ENCODE peak calls at places on chromosomes 3 and 15, in four cellular contexts. One of them, this sample, is unnamed.

GRCh38 chr3:144931590-144931989 is 960.0 kb downstream of the DIPK2A start:
- DNase-seq in heart right ventricle: no peak
- DNase-seq in NCI-H146: no peak
- DNase-seq in central memory CD8-positive, alpha-beta T cell: no peak
- DNase-seq in this sample: no peak

GRCh38 chr3:134356411-134357040 is 17.7 kb downstream of the AMOTL2 start:
- DNase-seq in heart right ventricle: no peak
- DNase-seq in NCI-H146: no peak
- DNase-seq in central memory CD8-positive, alpha-beta T cell: no peak
- DNase-seq in this sample: no peak

GRCh38 chr3:120795017-120795648 is 52.6 kb downstream of the GTF2E1 start:
- DNase-seq in heart right ventricle: peak; percentile 74
- DNase-seq in NCI-H146: peak; percentile 72
- DNase-seq in central memory CD8-positive, alpha-beta T cell: peak; percentile 65
- DNase-seq in this sample: peak; percentile 82

GRCh38 chr3:87771338-87772059 is 287.3 kb downstream of the CGGBP1 start:
- DNase-seq in heart right ventricle: peak; percentile 4
- DNase-seq in NCI-H146: peak; percentile 9
- DNase-seq in central memory CD8-positive, alpha-beta T cell: no peak
- DNase-seq in this sample: no peak

GRCh38 chr3:186882881-186883685 is 40.6 kb downstream of the ADIPOQ start:
- DNase-seq in heart right ventricle: no peak
- DNase-seq in NCI-H146: no peak
- DNase-seq in central memory CD8-positive, alpha-beta T cell: no peak
- DNase-seq in this sample: no peak

GRCh38 chr3:156615592-156616173 is 58.7 kb upstream of the TIPARP start:
- DNase-seq in heart right ventricle: no peak
- DNase-seq in NCI-H146: no peak
- DNase-seq in central memory CD8-positive, alpha-beta T cell: no peak
- DNase-seq in this sample: no peak

GRCh38 chr3:184592411-184593200 is 31.0 kb downstream of the EPHB3 start:
- DNase-seq in heart right ventricle: no peak
- DNase-seq in NCI-H146: no peak
- DNase-seq in central memory CD8-positive, alpha-beta T cell: no peak
- DNase-seq in this sample: no peak

GRCh38 chr15:88542342-88542733 is 4.1 kb downstream of the DET1 start:
- DNase-seq in heart right ventricle: peak; percentile 57
- DNase-seq in NCI-H146: no peak
- DNase-seq in central memory CD8-positive, alpha-beta T cell: no peak
- DNase-seq in this sample: no peak

GRCh38 chr15:40618023-40618422 is 24.0 kb downstream of the KNL1 start:
- DNase-seq in heart right ventricle: no peak
- DNase-seq in NCI-H146: no peak
- DNase-seq in central memory CD8-positive, alpha-beta T cell: no peak
- DNase-seq in this sample: no peak

GRCh38 chr3:82610236-82610635 is 848.8 kb upstream of the GBE1 start:
- DNase-seq in heart right ventricle: no peak
- DNase-seq in NCI-H146: no peak
- DNase-seq in central memory CD8-positive, alpha-beta T cell: no peak
- DNase-seq in this sample: no peak

GRCh38 chr3:149393355-149394165 is 16.1 kb upstream of the TM4SF1 start:
- DNase-seq in heart right ventricle: peak; percentile 76
- DNase-seq in NCI-H146: peak; percentile 84
- DNase-seq in central memory CD8-positive, alpha-beta T cell: no peak
- DNase-seq in this sample: peak; percentile 76

GRCh38 chr3:181689546-181689945 is 22.2 kb upstream of the SOX2 start:
- DNase-seq in heart right ventricle: no peak
- DNase-seq in NCI-H146: no peak
- DNase-seq in central memory CD8-positive, alpha-beta T cell: no peak
- DNase-seq in this sample: no peak

GRCh38 chr15:40956543-40956982 is 3.3 kb downstream of the CHAC1 start:
- DNase-seq in heart right ventricle: peak; percentile 42
- DNase-seq in NCI-H146: no peak
- DNase-seq in central memory CD8-positive, alpha-beta T cell: no peak
- DNase-seq in this sample: no peak

GRCh38 chr3:25284249-25284648 is 143.8 kb upstream of the RARB start:
- DNase-seq in heart right ventricle: no peak
- DNase-seq in NCI-H146: no peak
- DNase-seq in central memory CD8-positive, alpha-beta T cell: no peak
- DNase-seq in this sample: no peak

GRCh38 chr15:88912500-88912921 is 668 bp downstream of the MFGE8 start:
- DNase-seq in heart right ventricle: no peak
- DNase-seq in NCI-H146: no peak
- DNase-seq in central memory CD8-positive, alpha-beta T cell: no peak
- DNase-seq in this sample: no peak

GRCh38 chr15:67218428-67218827 is 36.0 kb downstream of the AAGAB start:
- DNase-seq in heart right ventricle: no peak
- DNase-seq in NCI-H146: no peak
- DNase-seq in central memory CD8-positive, alpha-beta T cell: no peak
- DNase-seq in this sample: no peak

GRCh38 chr3:25592510-25592968 is 72.2 kb downstream of the TOP2B start:
- DNase-seq in heart right ventricle: peak; percentile 34
- DNase-seq in NCI-H146: no peak
- DNase-seq in central memory CD8-positive, alpha-beta T cell: no peak
- DNase-seq in this sample: peak; percentile 84

GRCh38 chr3:64122476-64122875 is 99.2 kb upstream of the PSMD6 start:
- DNase-seq in heart right ventricle: peak; percentile 11
- DNase-seq in NCI-H146: no peak
- DNase-seq in central memory CD8-positive, alpha-beta T cell: no peak
- DNase-seq in this sample: no peak

GRCh38 chr15:60370804-60371700 is 26.7 kb downstream of the ANXA2 start:
- DNase-seq in heart right ventricle: peak; percentile 86
- DNase-seq in NCI-H146: no peak
- DNase-seq in central memory CD8-positive, alpha-beta T cell: no peak
- DNase-seq in this sample: peak; percentile 94

GRCh38 chr3:155995525-155996370 is 124.6 kb upstream of the KCNAB1 start:
- DNase-seq in heart right ventricle: no peak
- DNase-seq in NCI-H146: peak; percentile 57
- DNase-seq in central memory CD8-positive, alpha-beta T cell: no peak
- DNase-seq in this sample: no peak

GRCh38 chr15:33201376-33202189 is 7.1 kb upstream of the FMN1 start:
- DNase-seq in heart right ventricle: peak; percentile 7
- DNase-seq in NCI-H146: peak; percentile 15
- DNase-seq in central memory CD8-positive, alpha-beta T cell: peak; percentile 10
- DNase-seq in this sample: peak; percentile 64

GRCh38 chr3:53046171-53047170 is 598 bp upstream of the SFMBT1 start:
- DNase-seq in heart right ventricle: peak; percentile 32
- DNase-seq in NCI-H146: no peak
- DNase-seq in central memory CD8-positive, alpha-beta T cell: peak; percentile 47
- DNase-seq in this sample: peak; percentile 65

GRCh38 chr3:16516695-16517481 is 3.4 kb upstream of the RFTN1 start:
- DNase-seq in heart right ventricle: peak; percentile 55
- DNase-seq in NCI-H146: peak; percentile 78
- DNase-seq in central memory CD8-positive, alpha-beta T cell: no peak
- DNase-seq in this sample: peak; percentile 66

This sample was measured in right atrium auricular region.